ENCODE peak calls at places on chromosomes 11 and 22, in five cellular contexts. One of them, this sample, is unnamed.

GRCh38 chr11:130166457-130166784 is 6.8 kb downstream of the ST14 start:
- DNase-seq in T-helper 1 cell: no peak
- DNase-seq in NCI-H1092: no peak
- DNase-seq in naive B cell: peak; percentile 59
- DNase-seq in AG10803: peak; percentile 89
- DNase-seq in this sample: peak; percentile 32

GRCh38 chr11:124115782-124116616 is 749 bp downstream of the VWA5A start:
- DNase-seq in T-helper 1 cell: no peak
- DNase-seq in AG10803: no peak
- DNase-seq in NCI-H1092: no peak
- DNase-seq in naive B cell: no peak
- DNase-seq in this sample: no peak

GRCh38 chr22:27718186-27719032 is 83.1 kb downstream of the MN1 start:
- DNase-seq in naive B cell: no peak
- DNase-seq in NCI-H1092: no peak
- DNase-seq in AG10803: peak; percentile 92
- DNase-seq in T-helper 1 cell: no peak
- DNase-seq in this sample: peak; percentile 78

GRCh38 chr11:1531961-1532586 is 40.0 kb downstream of the DUSP8 start:
- DNase-seq in NCI-H1092: no peak
- DNase-seq in AG10803: peak; percentile 91
- DNase-seq in naive B cell: no peak
- DNase-seq in T-helper 1 cell: no peak
- DNase-seq in this sample: no peak

GRCh38 chr11:129061466-129062194 is 119.0 kb upstream of the TP53AIP1 start:
- DNase-seq in naive B cell: no peak
- DNase-seq in AG10803: peak; percentile 13
- DNase-seq in NCI-H1092: no peak
- DNase-seq in T-helper 1 cell: no peak
- DNase-seq in this sample: peak; percentile 29

GRCh38 chr11:65423516-65424199 is 1.1 kb downstream of the NEAT1 start:
- DNase-seq in T-helper 1 cell: no peak
- DNase-seq in AG10803: peak; percentile 66
- DNase-seq in NCI-H1092: no peak
- DNase-seq in naive B cell: no peak
- DNase-seq in this sample: peak; percentile 28

GRCh38 chr11:118841469-118842222 is 42.0 kb upstream of the CXCR5 start:
- DNase-seq in NCI-H1092: no peak
- DNase-seq in T-helper 1 cell: peak; percentile 21
- DNase-seq in naive B cell: no peak
- DNase-seq in AG10803: no peak
- DNase-seq in this sample: no peak

GRCh38 chr22:18152519-18152918 is 2.5 kb downstream of the USP18 start:
- DNase-seq in AG10803: no peak
- DNase-seq in naive B cell: no peak
- DNase-seq in NCI-H1092: no peak
- DNase-seq in T-helper 1 cell: no peak
- DNase-seq in this sample: no peak

GRCh38 chr11:17013548-17014320 is 480 bp downstream of the PLEKHA7 start:
- DNase-seq in NCI-H1092: no peak
- DNase-seq in naive B cell: peak; percentile 15
- DNase-seq in T-helper 1 cell: no peak
- DNase-seq in AG10803: no peak
- DNase-seq in this sample: no peak

GRCh38 chr11:93536346-93536871 is 6.8 kb downstream of the SMCO4 start:
- DNase-seq in AG10803: no peak
- DNase-seq in NCI-H1092: no peak
- DNase-seq in naive B cell: no peak
- DNase-seq in T-helper 1 cell: no peak
- DNase-seq in this sample: no peak

GRCh38 chr11:32428665-32429293 is 6.6 kb downstream of the WT1 start:
- DNase-seq in T-helper 1 cell: no peak
- DNase-seq in NCI-H1092: no peak
- DNase-seq in AG10803: no peak
- DNase-seq in naive B cell: no peak
- DNase-seq in this sample: no peak

GRCh38 chr22:35155403-35156025 is 89.6 kb downstream of the ISX start:
- DNase-seq in NCI-H1092: no peak
- DNase-seq in naive B cell: no peak
- DNase-seq in T-helper 1 cell: no peak
- DNase-seq in AG10803: no peak
- DNase-seq in this sample: no peak

GRCh38 chr11:55172734-55173415 is 89.1 kb upstream of the TRIM48 start:
- DNase-seq in NCI-H1092: no peak
- DNase-seq in T-helper 1 cell: no peak
- DNase-seq in AG10803: no peak
- DNase-seq in naive B cell: no peak
- DNase-seq in this sample: no peak

GRCh38 chr11:64353101-64353738 is 5.7 kb upstream of the RPS6KA4 start:
- DNase-seq in NCI-H1092: peak; percentile 94
- DNase-seq in AG10803: no peak
- DNase-seq in naive B cell: no peak
- DNase-seq in T-helper 1 cell: no peak
- DNase-seq in this sample: no peak

GRCh38 chr11:102135256-102135655 is 25.0 kb downstream of the YAP1 start:
- DNase-seq in naive B cell: no peak
- DNase-seq in T-helper 1 cell: no peak
- DNase-seq in AG10803: no peak
- DNase-seq in NCI-H1092: no peak
- DNase-seq in this sample: no peak

GRCh38 chr11:77217156-77217555 is 84.3 kb downstream of the GDPD4 start:
- DNase-seq in T-helper 1 cell: no peak
- DNase-seq in AG10803: no peak
- DNase-seq in NCI-H1092: no peak
- DNase-seq in naive B cell: no peak
- DNase-seq in this sample: no peak

GRCh38 chr11:114179234-114179941 is 116.8 kb upstream of the NNMT start:
- DNase-seq in AG10803: no peak
- DNase-seq in NCI-H1092: peak; percentile 41
- DNase-seq in T-helper 1 cell: no peak
- DNase-seq in naive B cell: peak; percentile 50
- DNase-seq in this sample: peak; percentile 97

GRCh38 chr11:110156503-110156902 is 63.3 kb downstream of the ZC3H12C start:
- DNase-seq in NCI-H1092: no peak
- DNase-seq in naive B cell: no peak
- DNase-seq in AG10803: no peak
- DNase-seq in T-helper 1 cell: no peak
- DNase-seq in this sample: no peak

GRCh38 chr11:13963169-13963948 is 836 bp downstream of the SPON1 start:
- DNase-seq in naive B cell: peak; percentile 44
- DNase-seq in T-helper 1 cell: no peak
- DNase-seq in AG10803: no peak
- DNase-seq in NCI-H1092: no peak
- DNase-seq in this sample: no peak

This sample was measured in endothelial cell of umbilical vein.